ENCODE peak calls at places on chromosomes 5 and 9, in six cellular contexts. One of them, this sample, is unnamed.

GRCh38 chr9:131814714-131815113 is 74.8 kb upstream of the RAPGEF1 start:
- DNase-seq in GM23338: no peak
- DNase-seq in astrocyte: no peak
- DNase-seq in cardiac muscle cell: no peak
- DNase-seq in endothelial cell: no peak
- DNase-seq in heart left ventricle: no peak
- DNase-seq in this sample: no peak

GRCh38 chr5:149831492-149831891 is 101.4 kb downstream of the PPARGC1B start:
- DNase-seq in GM23338: no peak
- DNase-seq in astrocyte: no peak
- DNase-seq in cardiac muscle cell: no peak
- DNase-seq in endothelial cell: no peak
- DNase-seq in heart left ventricle: no peak
- DNase-seq in this sample: no peak

GRCh38 chr9:91948061-91948422 is 2.0 kb downstream of the ROR2 start:
- DNase-seq in GM23338: peak
- DNase-seq in astrocyte: no peak
- DNase-seq in cardiac muscle cell: peak
- DNase-seq in endothelial cell: no peak
- DNase-seq in heart left ventricle: no peak
- DNase-seq in this sample: no peak

GRCh38 chr5:77777281-77777892 is 1.2 kb upstream of the TBCA start:
- DNase-seq in GM23338: no peak
- DNase-seq in astrocyte: peak
- DNase-seq in cardiac muscle cell: no peak
- DNase-seq in endothelial cell: no peak
- DNase-seq in heart left ventricle: no peak
- DNase-seq in this sample: no peak

GRCh38 chr5:177425196-177425800 is 1.2 kb upstream of the GRK6 start:
- DNase-seq in GM23338: no peak
- DNase-seq in astrocyte: no peak
- DNase-seq in cardiac muscle cell: no peak
- DNase-seq in endothelial cell: no peak
- DNase-seq in heart left ventricle: no peak
- DNase-seq in this sample: no peak

GRCh38 chr5:6725448-6725847 is 12.2 kb downstream of the TENT4A start:
- DNase-seq in GM23338: no peak
- DNase-seq in astrocyte: no peak
- DNase-seq in cardiac muscle cell: no peak
- DNase-seq in endothelial cell: no peak
- DNase-seq in heart left ventricle: no peak
- DNase-seq in this sample: no peak

GRCh38 chr5:135154197-135154596 is 120.2 kb upstream of the PITX1 start:
- DNase-seq in GM23338: no peak
- DNase-seq in astrocyte: no peak
- DNase-seq in cardiac muscle cell: peak
- DNase-seq in endothelial cell: no peak
- DNase-seq in heart left ventricle: no peak
- DNase-seq in this sample: no peak

GRCh38 chr5:98513378-98513777 is 260.1 kb upstream of the RGMB start:
- DNase-seq in GM23338: peak
- DNase-seq in astrocyte: no peak
- DNase-seq in cardiac muscle cell: no peak
- DNase-seq in endothelial cell: no peak
- DNase-seq in heart left ventricle: no peak
- DNase-seq in this sample: peak

GRCh38 chr5:1360861-1361260 is 16.0 kb upstream of the CLPTM1L start:
- DNase-seq in GM23338: no peak
- DNase-seq in astrocyte: no peak
- DNase-seq in cardiac muscle cell: no peak
- DNase-seq in endothelial cell: no peak
- DNase-seq in heart left ventricle: no peak
- DNase-seq in this sample: no peak

GRCh38 chr9:133458643-133459312 is 1.0 kb upstream of the CACFD1 start:
- DNase-seq in GM23338: no peak
- DNase-seq in astrocyte: no peak
- DNase-seq in cardiac muscle cell: no peak
- DNase-seq in endothelial cell: no peak
- DNase-seq in heart left ventricle: no peak
- DNase-seq in this sample: no peak

GRCh38 chr5:159905496-159905895 is 10.8 kb upstream of the ADRA1B start:
- DNase-seq in GM23338: no peak
- DNase-seq in astrocyte: peak
- DNase-seq in cardiac muscle cell: no peak
- DNase-seq in endothelial cell: no peak
- DNase-seq in heart left ventricle: no peak
- DNase-seq in this sample: no peak

GRCh38 chr9:133733421-133734250 is 4.5 kb downstream of the SARDH start:
- DNase-seq in GM23338: no peak
- DNase-seq in astrocyte: no peak
- DNase-seq in cardiac muscle cell: no peak
- DNase-seq in endothelial cell: no peak
- DNase-seq in heart left ventricle: no peak
- DNase-seq in this sample: no peak

GRCh38 chr9:121637441-121638222 is 13.8 kb upstream of the DAB2IP start:
- DNase-seq in GM23338: no peak
- DNase-seq in astrocyte: no peak
- DNase-seq in cardiac muscle cell: peak
- DNase-seq in endothelial cell: no peak
- DNase-seq in heart left ventricle: no peak
- DNase-seq in this sample: no peak

GRCh38 chr5:180133971-180134508 is 62.5 kb upstream of the RNF130 start:
- DNase-seq in GM23338: no peak
- DNase-seq in astrocyte: no peak
- DNase-seq in cardiac muscle cell: no peak
- DNase-seq in endothelial cell: no peak
- DNase-seq in heart left ventricle: no peak
- DNase-seq in this sample: no peak

GRCh38 chr5:15009420-15009819 is 137.8 kb upstream of the ANKH start:
- DNase-seq in GM23338: no peak
- DNase-seq in astrocyte: peak
- DNase-seq in cardiac muscle cell: peak
- DNase-seq in endothelial cell: no peak
- DNase-seq in heart left ventricle: no peak
- DNase-seq in this sample: no peak

GRCh38 chr9:88076286-88077070 is 61.8 kb downstream of the SPATA31C2 start:
- DNase-seq in GM23338: peak
- DNase-seq in astrocyte: peak
- DNase-seq in cardiac muscle cell: peak
- DNase-seq in endothelial cell: peak
- DNase-seq in heart left ventricle: peak
- DNase-seq in this sample: peak

GRCh38 chr9:129326061-129327005 is 148.3 kb upstream of the IER5L start:
- DNase-seq in GM23338: no peak
- DNase-seq in astrocyte: no peak
- DNase-seq in cardiac muscle cell: no peak
- DNase-seq in endothelial cell: no peak
- DNase-seq in heart left ventricle: no peak
- DNase-seq in this sample: no peak

GRCh38 chr5:14760548-14761002 is 96.1 kb downstream of the OTULIN start:
- DNase-seq in GM23338: no peak
- DNase-seq in astrocyte: no peak
- DNase-seq in cardiac muscle cell: no peak
- DNase-seq in endothelial cell: no peak
- DNase-seq in heart left ventricle: peak
- DNase-seq in this sample: no peak

GRCh38 chr5:174937201-174938130 is 213.1 kb downstream of the MSX2 start:
- DNase-seq in GM23338: no peak
- DNase-seq in astrocyte: no peak
- DNase-seq in cardiac muscle cell: no peak
- DNase-seq in endothelial cell: no peak
- DNase-seq in heart left ventricle: no peak
- DNase-seq in this sample: no peak

GRCh38 chr9:112945620-112946208 is 55.0 kb upstream of the SLC46A2 start:
- DNase-seq in GM23338: peak
- DNase-seq in astrocyte: no peak
- DNase-seq in cardiac muscle cell: no peak
- DNase-seq in endothelial cell: peak
- DNase-seq in heart left ventricle: no peak
- DNase-seq in this sample: peak
- TF ChIP-seq CTCF in GM23338: peak
- TF ChIP-seq CTCF in astrocyte: no peak
- TF ChIP-seq CTCF in cardiac muscle cell: no peak
- TF ChIP-seq CTCF in endothelial cell: no peak
- TF ChIP-seq CTCF in heart left ventricle: no peak
- TF ChIP-seq CTCF in this sample: peak

DNA sequence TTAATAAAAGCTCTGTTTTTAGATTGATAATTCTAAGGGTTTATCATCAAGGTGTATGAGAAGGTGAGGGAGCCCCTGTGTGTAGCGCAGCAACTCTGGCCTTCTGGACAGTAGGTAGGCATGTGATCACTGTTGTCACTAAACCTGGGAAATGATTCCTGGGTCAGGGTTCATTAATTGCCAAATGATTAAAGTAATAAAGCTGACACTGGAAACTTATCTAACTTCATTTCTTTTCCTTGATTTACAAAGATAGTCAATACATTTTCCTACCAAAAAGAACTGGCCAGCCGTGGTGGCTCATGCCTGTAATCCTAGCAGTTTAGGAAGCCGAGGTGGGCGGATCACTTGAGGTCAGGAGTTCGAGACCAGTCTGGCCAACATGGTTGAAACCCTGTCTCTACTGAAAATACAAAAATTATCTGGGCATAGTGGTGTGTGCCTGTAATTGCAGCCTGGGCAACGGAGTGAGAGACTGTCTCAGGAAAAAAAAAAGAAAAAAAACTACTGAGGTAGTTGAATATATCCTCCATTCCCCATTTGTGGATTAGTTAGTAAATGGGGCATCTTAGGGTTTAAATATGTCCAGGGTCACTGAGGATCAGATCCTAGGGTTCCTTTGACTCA is 2.4 kb downstream of the EHMT1 start:
- DNase-seq in GM23338: peak
- DNase-seq in astrocyte: no peak
- DNase-seq in cardiac muscle cell: peak
- DNase-seq in endothelial cell: no peak
- DNase-seq in heart left ventricle: no peak
- DNase-seq in this sample: no peak
- TF ChIP-seq CTCF in GM23338: no peak
- TF ChIP-seq CTCF in astrocyte: peak
- TF ChIP-seq CTCF in cardiac muscle cell: peak
- TF ChIP-seq CTCF in endothelial cell: peak
- TF ChIP-seq CTCF in heart left ventricle: no peak
- TF ChIP-seq CTCF in this sample: peak

DNA sequence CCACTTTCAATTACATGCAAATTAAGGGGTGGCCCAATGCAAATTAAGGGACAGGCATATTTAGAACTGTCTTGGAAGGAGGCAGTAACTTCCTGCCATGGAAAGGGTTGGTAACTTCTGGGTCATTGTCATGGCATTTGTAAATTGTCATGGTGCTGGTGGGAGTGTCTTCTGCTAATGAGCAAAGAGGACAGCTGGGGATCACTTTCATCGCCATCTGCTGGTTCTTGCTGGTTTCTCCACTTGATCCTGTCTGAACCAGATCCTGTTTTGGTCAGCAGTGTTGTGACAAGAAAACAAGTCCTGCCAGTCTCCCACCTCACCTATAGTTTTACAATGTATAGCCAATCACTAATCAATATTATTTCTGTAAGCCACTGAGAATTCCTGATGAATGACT is 23.4 kb upstream of the UGT3A2 start:
- DNase-seq in GM23338: peak
- DNase-seq in astrocyte: no peak
- DNase-seq in cardiac muscle cell: peak
- DNase-seq in endothelial cell: peak
- DNase-seq in heart left ventricle: no peak
- DNase-seq in this sample: peak
- TF ChIP-seq CTCF in GM23338: peak
- TF ChIP-seq CTCF in astrocyte: no peak
- TF ChIP-seq CTCF in cardiac muscle cell: peak
- TF ChIP-seq CTCF in endothelial cell: peak
- TF ChIP-seq CTCF in heart left ventricle: no peak
- TF ChIP-seq CTCF in this sample: peak

GRCh38 chr9:86614871-86615849 is 260.9 kb upstream of the TUT7 start:
- DNase-seq in GM23338: peak
- DNase-seq in astrocyte: peak
- DNase-seq in cardiac muscle cell: peak
- DNase-seq in endothelial cell: peak
- DNase-seq in heart left ventricle: no peak
- DNase-seq in this sample: no peak
- TF ChIP-seq CTCF in GM23338: peak
- TF ChIP-seq CTCF in astrocyte: peak
- TF ChIP-seq CTCF in cardiac muscle cell: peak
- TF ChIP-seq CTCF in endothelial cell: peak
- TF ChIP-seq CTCF in heart left ventricle: peak
- TF ChIP-seq CTCF in this sample: peak

GRCh38 chr5:139182528-139183296 is 15.5 kb downstream of the SIL1 start:
- DNase-seq in GM23338: no peak
- DNase-seq in astrocyte: no peak
- DNase-seq in cardiac muscle cell: no peak
- DNase-seq in endothelial cell: no peak
- DNase-seq in heart left ventricle: no peak
- DNase-seq in this sample: no peak
- TF ChIP-seq CTCF in GM23338: no peak
- TF ChIP-seq CTCF in astrocyte: no peak
- TF ChIP-seq CTCF in cardiac muscle cell: no peak
- TF ChIP-seq CTCF in endothelial cell: no peak
- TF ChIP-seq CTCF in heart left ventricle: no peak
- TF ChIP-seq CTCF in this sample: no peak